ENCODE peak calls at places on chromosome 15, in ten cellular contexts. F is fibroblast of lung; B is activated CD4-positive, CD25-positive, alpha-beta regulatory T cell; T is endodermal cell; G is NCI-H1092 treated with DMSO at 0.1 percent for 48 hours; U is GM06990; J is astrocyte of the cerebellum; E is NCI-H1694; A is fibroblast of pulmonary artery; Z is myocyte. V is an unnamed sample.
A peak's percentile ranks its signal among the peaks of the same experiment; 100 is the strongest.

GRCh38 chr15:70870066-70870465 is 16.1 kb upstream of the LARP6 start:
- DNase-seq in G (no peak), T (no peak), F (peak; percentile 90), U (peak; percentile 39), J (peak; percentile 56), A (peak; percentile 70), E (no peak), Z (peak; percentile 86), B (no peak), V (no peak)

GRCh38 chr15:29268706-29269484 is 727 bp downstream of the NSMCE3 start:
- DNase-seq in T (peak; percentile 78), B (peak; percentile 29), U (no peak), Z (peak; percentile 38), E (no peak), A (peak; percentile 34), G (peak; percentile 43), F (peak; percentile 51), J (no peak), V (peak; percentile 41)

GRCh38 chr15:62779041-62779810 is 263.3 kb upstream of the TPM1 start:
- DNase-seq in A (peak; percentile 85), Z (peak; percentile 56), T (no peak), U (no peak), G (no peak), J (no peak), E (no peak), B (no peak), F (peak; percentile 72), V (peak; percentile 36)

GRCh38 chr15:64009798-64010241 is 36.5 kb downstream of the DAPK2 start:
- DNase-seq in T (no peak), J (no peak), B (no peak), F (peak; percentile 74), Z (peak; percentile 85), U (peak; percentile 42), G (no peak), A (no peak), E (no peak), V (no peak)

GRCh38 chr15:62035256-62035908 is 24.9 kb downstream of the VPS13C start:
- DNase-seq in Z (peak; percentile 62), T (no peak), A (peak; percentile 69), E (no peak), F (peak; percentile 81), U (no peak), B (no peak), J (peak; percentile 9), G (no peak), V (no peak)

GRCh38 chr15:67144609-67145306 is 79.4 kb downstream of the SMAD3 start:
- DNase-seq in E (no peak), J (peak; percentile 97), F (peak; percentile 98), B (no peak), Z (peak; percentile 98), G (no peak), T (no peak), U (no peak), A (peak; percentile 93), V (no peak)

GRCh38 chr15:56491110-56491722 is 26.3 kb upstream of the MNS1 start:
- DNase-seq in E (peak; percentile 61), J (peak; percentile 74), U (no peak), F (peak; percentile 71), Z (peak; percentile 83), G (peak; percentile 25), A (peak; percentile 88), T (peak; percentile 86), B (peak; percentile 8), V (peak; percentile 62)

GRCh38 chr15:100438570-100438969 is 90.2 kb downstream of the CERS3 start:
- DNase-seq in A (peak; percentile 74), F (peak; percentile 12), B (no peak), U (peak; percentile 16), E (no peak), J (peak; percentile 18), G (peak; percentile 84), Z (peak; percentile 3), T (no peak), V (peak; percentile 88)

GRCh38 chr15:40340038-40340739 is 550 bp downstream of the CCDC9B start:
- DNase-seq in B (no peak), E (peak; percentile 36), J (no peak), G (peak; percentile 58), A (peak; percentile 82), U (no peak), F (peak; percentile 81), T (no peak), Z (peak; percentile 94), V (peak; percentile 87)

GRCh38 chr15:33722005-33722672 is 246.2 kb upstream of the CHRM5 start:
- DNase-seq in U (peak; percentile 18), E (no peak), A (peak; percentile 66), B (no peak), J (no peak), G (no peak), F (peak; percentile 73), Z (no peak), T (no peak), V (no peak)

GRCh38 chr15:89195836-89196235 is 25.5 kb downstream of the RLBP1 start:
- DNase-seq in A (no peak), G (no peak), T (no peak), J (no peak), B (no peak), F (peak; percentile 81), Z (no peak), E (no peak), U (no peak), V (no peak)

GRCh38 chr15:90421527-90421926 is 33.5 kb downstream of the IQGAP1 start:
- DNase-seq in Z (no peak), F (no peak), T (no peak), B (no peak), E (no peak), G (no peak), U (no peak), A (no peak), J (no peak), V (no peak)

GRCh38 chr15:92164327-92165000 is 229.2 kb upstream of the ST8SIA2 start:
- DNase-seq in B (no peak), Z (no peak), T (peak; percentile 69), G (no peak), A (peak; percentile 43), F (peak; percentile 90), U (no peak), E (no peak), J (peak; percentile 18), V (no peak)

GRCh38 chr15:42939841-42940240 is 19.3 kb upstream of the TTBK2 start:
- DNase-seq in T (no peak), J (no peak), F (no peak), E (no peak), G (no peak), U (no peak), A (no peak), Z (no peak), B (no peak), V (no peak)

GRCh38 chr15:36362508-36362907 is 216.9 kb upstream of the CDIN1 start:
- DNase-seq in Z (no peak), G (no peak), A (peak; percentile 90), U (no peak), T (no peak), J (no peak), F (peak; percentile 82), E (no peak), B (no peak), V (no peak)

GRCh38 chr15:35674873-35675781 is 129.2 kb upstream of the DPH6 start:
- DNase-seq in F (peak; percentile 51), U (no peak), J (no peak), B (no peak), Z (peak; percentile 59), G (peak; percentile 38), E (peak; percentile 59), A (peak; percentile 80), T (no peak), V (no peak)

GRCh38 chr15:67107014-67107812 is 41.8 kb downstream of the SMAD3 start:
- DNase-seq in A (peak; percentile 98), Z (peak; percentile 85), U (no peak), T (no peak), G (no peak), F (peak; percentile 100), B (no peak), J (peak; percentile 98), E (no peak), V (peak; percentile 77)

GRCh38 chr15:83928392-83928734 is 274.4 kb downstream of the ADAMTSL3 start:
- DNase-seq in J (no peak), T (no peak), A (no peak), U (peak; percentile 60), Z (no peak), B (no peak), G (no peak), E (no peak), F (no peak), V (no peak)

GRCh38 chr15:65133550-65134200 is at the start of gene PDCD7:
- DNase-seq in B (peak; percentile 69), G (peak; percentile 82), J (peak; percentile 79), Z (peak; percentile 92), T (peak; percentile 91), U (peak; percentile 83), A (peak; percentile 94), E (peak; percentile 92), F (peak; percentile 92), V (peak; percentile 80)

GRCh38 chr15:85296615-85297402 is 83.6 kb upstream of the AKAP13 start:
- DNase-seq in B (peak; percentile 41), A (peak; percentile 87), J (peak; percentile 64), U (peak; percentile 39), E (peak; percentile 58), G (peak; percentile 62), T (peak; percentile 89), Z (peak; percentile 85), F (peak; percentile 64), V (peak; percentile 78)

GRCh38 chr15:66961407-66961884 is 104.0 kb upstream of the SMAD3 start:
- DNase-seq in F (peak; percentile 20), A (peak; percentile 29), Z (no peak), G (no peak), J (no peak), T (no peak), E (no peak), U (no peak), B (no peak), V (no peak)

GRCh38 chr15:31200735-31201151 is 99.2 kb upstream of the TRPM1 start:
- DNase-seq in E (no peak), T (peak; percentile 92), G (peak; percentile 26), Z (peak; percentile 59), J (peak; percentile 9), A (peak; percentile 70), F (peak; percentile 31), U (peak; percentile 64), B (peak; percentile 24), V (peak; percentile 63)

GRCh38 chr15:86863226-86863915 is 783.7 kb downstream of the AGBL1 start:
- DNase-seq in E (no peak), B (no peak), U (no peak), J (peak; percentile 74), T (no peak), F (peak; percentile 98), A (peak; percentile 22), Z (peak; percentile 95), G (no peak), V (no peak)

GRCh38 chr15:79101866-79102581 is 11.4 kb upstream of the RASGRF1 start:
- DNase-seq in T (no peak), A (peak; percentile 22), E (no peak), B (no peak), U (no peak), Z (no peak), G (no peak), F (no peak), J (no peak), V (no peak)